ENCODE peak calls at places on chromosomes 12 and 14, in five cellular contexts. L, U, G, B and I are unnamed samples.

GRCh38 chr12:62802981-62803380 is 132.0 kb downstream of the PPM1H start:
- DNase-seq in B (peak), L (no peak), U (no peak), G (no peak), I (no peak)

GRCh38 chr12:15274561-15274967 is 47.7 kb upstream of the PTPRO start:
- DNase-seq in L (no peak), G (no peak), U (no peak), B (no peak), I (no peak)

GRCh38 chr12:108578813-108579212 is 16.4 kb downstream of the ISCU start:
- DNase-seq in B (no peak), U (no peak), L (no peak), G (no peak), I (no peak)

GRCh38 chr14:105974902-105975301 is 448.5 kb downstream of the TMEM121 start:
- DNase-seq in U (peak), L (no peak), G (no peak), B (no peak), I (no peak)

GRCh38 chr12:84756961-84757360 is 155.6 kb downstream of the SLC6A15 start:
- DNase-seq in G (no peak), U (no peak), B (peak), L (no peak), I (no peak)

GRCh38 chr14:61662437-61663311 is 32.6 kb upstream of the HIF1A start:
- DNase-seq in L (no peak), B (peak), U (peak), G (no peak), I (no peak)

GRCh38 chr12:109566424-109566823 is 6.9 kb downstream of the MMAB start:
- DNase-seq in L (no peak), B (no peak), U (no peak), G (no peak), I (no peak)

GRCh38 chr14:24690492-24690891 is 56.5 kb upstream of the GZMB start:
- DNase-seq in L (no peak), B (no peak), U (no peak), G (no peak), I (no peak)

GRCh38 chr12:109868182-109869051 is 11.9 kb downstream of the GLTP start:
- DNase-seq in G (no peak), U (no peak), B (no peak), L (no peak), I (no peak)

GRCh38 chr14:37172936-37173613 is 669 bp upstream of the SLC25A21 start:
- DNase-seq in G (no peak), L (no peak), U (no peak), B (no peak), I (no peak)

GRCh38 chr12:25796523-25797000 is 161.9 kb upstream of the RASSF8 start:
- DNase-seq in L (no peak), B (peak), U (no peak), G (no peak), I (no peak)

GRCh38 chr12:123598522-123598921 is 3.4 kb upstream of the DDX55 start:
- DNase-seq in U (no peak), L (no peak), G (no peak), B (no peak), I (no peak)

GRCh38 chr14:63394856-63395255 is 76.1 kb upstream of the GPHB5 start:
- DNase-seq in B (peak), L (no peak), U (no peak), G (no peak), I (no peak)

GRCh38 chr12:32568241-32568640 is 110.9 kb upstream of the DNM1L start:
- DNase-seq in U (peak), B (peak), G (no peak), L (no peak), I (no peak)

GRCh38 chr12:57429473-57430116 is 1.2 kb downstream of the R3HDM2 start:
- DNase-seq in L (no peak), B (peak), G (no peak), U (no peak), I (no peak)

GRCh38 chr14:49786315-49786714 is 18.4 kb downstream of the KLHDC2 start:
- DNase-seq in U (no peak), B (no peak), L (no peak), G (no peak), I (no peak)

GRCh38 chr12:92096346-92097136 is 49.1 kb downstream of the BTG1 start:
- DNase-seq in G (no peak), L (no peak), B (peak), U (no peak), I (no peak)

GRCh38 chr14:101020971-101021370 is 117.4 kb upstream of the RTL1 start:
- DNase-seq in L (no peak), U (no peak), G (peak), B (no peak), I (peak)

GRCh38 chr14:74262076-74262475 is 22.8 kb downstream of the VSX2 start:
- DNase-seq in B (no peak), U (no peak), L (no peak), G (no peak), I (no peak)

GRCh38 chr12:118271770-118272417 is 100.8 kb downstream of the TAOK3 start:
- DNase-seq in U (no peak), B (no peak), L (no peak), G (no peak), I (no peak)

GRCh38 chr14:99287269-99287942 is 15.4 kb upstream of the BCL11B start:
- DNase-seq in B (no peak), U (no peak), G (no peak), L (no peak), I (no peak)

GRCh38 chr12:71727958-71728357 is 26.7 kb upstream of the RAB21 start:
- DNase-seq in L (no peak), U (no peak), G (no peak), B (no peak), I (no peak)

GRCh38 chr14:68655021-68655811 is 137.7 kb downstream of the ZFP36L1 start:
- DNase-seq in G (peak), L (no peak), U (no peak), B (peak), I (peak)

GRCh38 chr14:87160964-87161363 is 832.0 kb downstream of the GALC start:
- DNase-seq in B (no peak), U (no peak), G (no peak), L (no peak), I (no peak)

GRCh38 chr12:82862069-82862841 is 175.5 kb downstream of the TMTC2 start:
- DNase-seq in L (no peak), U (peak), G (no peak), B (peak), I (no peak)

GRCh38 chr14:72796935-72797334 is 97.0 kb downstream of the DPF3 start:
- DNase-seq in U (no peak), G (no peak), L (no peak), B (no peak), I (no peak)

DNA sequence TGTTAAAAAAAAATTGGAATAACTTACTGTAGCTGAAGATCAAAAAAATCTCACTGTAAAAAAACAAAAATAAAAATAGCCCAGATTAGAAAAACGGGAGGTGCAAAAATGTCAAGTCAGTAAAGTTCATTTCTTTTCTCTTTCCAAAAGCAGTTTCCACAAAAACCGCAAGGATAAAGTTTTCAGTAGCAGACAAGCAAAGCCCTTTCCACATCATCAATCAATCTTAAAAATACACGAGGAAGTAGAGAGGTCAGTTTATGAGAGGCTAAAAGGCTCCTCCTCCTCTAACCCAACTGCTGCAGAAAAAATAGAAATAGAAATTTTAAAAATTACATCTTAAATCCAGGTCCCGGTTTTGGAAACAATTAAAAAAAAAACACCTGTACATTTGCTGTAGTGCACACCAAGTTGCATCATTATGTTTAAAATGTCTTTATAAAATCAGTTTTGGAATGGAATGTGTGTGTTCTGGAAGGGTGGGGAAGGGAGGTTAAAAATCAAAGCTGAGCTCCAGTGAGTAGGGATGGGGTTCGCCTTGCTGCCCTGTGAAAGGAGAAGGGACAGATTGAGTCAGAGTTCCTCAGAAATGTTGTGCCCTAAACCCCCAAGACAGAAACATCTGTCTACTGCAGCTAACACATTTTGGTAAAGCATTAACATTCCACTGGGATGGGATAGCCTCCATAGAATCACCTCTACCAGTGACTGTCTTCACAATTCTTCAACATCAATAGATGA is 5.8 kb downstream of the HNRNPC start:
- DNase-seq in U (no peak), G (no peak), B (peak), L (no peak), I (no peak)
- H3K4me3 ChIP-seq in U (peak), G (peak), B (no peak), L (no peak), I (peak)

GRCh38 chr12:102542816-102543448 is 62.6 kb upstream of the IGF1 start:
- DNase-seq in B (peak), U (peak), L (no peak), G (no peak), I (no peak)

GRCh38 chr12:102540856-102541385 is 60.6 kb upstream of the IGF1 start:
- DNase-seq in G (no peak), L (no peak), B (no peak), U (no peak), I (no peak)

GRCh38 chr12:102539651-102540553 is 59.5 kb upstream of the IGF1 start:
- DNase-seq in B (peak), L (no peak), G (no peak), U (no peak), I (no peak)

GRCh38 chr12:102543931-102544485 is 63.6 kb upstream of the IGF1 start:
- DNase-seq in B (no peak), L (no peak), U (no peak), G (no peak), I (no peak)

GRCh38 chr12:102543494-102543893 is 63.1 kb upstream of the IGF1 start:
- DNase-seq in B (peak), U (no peak), G (no peak), L (no peak), I (no peak)
- TF ChIP-seq CTCF in B (no peak), U (peak), G (peak), L (no peak), I (no peak)

GRCh38 chr12:51589060-51589459 is 2.0 kb upstream of the SCN8A start:
- DNase-seq in L (no peak), U (no peak), B (no peak), G (no peak), I (no peak)

GRCh38 chr12:51591020-51591901 is at the start of gene SCN8A:
- DNase-seq in G (peak), B (peak), U (peak), L (no peak), I (no peak)

GRCh38 chr12:51592034-51592705 is 1.1 kb downstream of the SCN8A start:
- DNase-seq in G (no peak), L (no peak), U (peak), B (peak), I (no peak)

GRCh38 chr12:51590347-51591019 is 550 bp upstream of the SCN8A start:
- DNase-seq in L (no peak), B (peak), G (peak), U (peak), I (no peak)

DNA sequence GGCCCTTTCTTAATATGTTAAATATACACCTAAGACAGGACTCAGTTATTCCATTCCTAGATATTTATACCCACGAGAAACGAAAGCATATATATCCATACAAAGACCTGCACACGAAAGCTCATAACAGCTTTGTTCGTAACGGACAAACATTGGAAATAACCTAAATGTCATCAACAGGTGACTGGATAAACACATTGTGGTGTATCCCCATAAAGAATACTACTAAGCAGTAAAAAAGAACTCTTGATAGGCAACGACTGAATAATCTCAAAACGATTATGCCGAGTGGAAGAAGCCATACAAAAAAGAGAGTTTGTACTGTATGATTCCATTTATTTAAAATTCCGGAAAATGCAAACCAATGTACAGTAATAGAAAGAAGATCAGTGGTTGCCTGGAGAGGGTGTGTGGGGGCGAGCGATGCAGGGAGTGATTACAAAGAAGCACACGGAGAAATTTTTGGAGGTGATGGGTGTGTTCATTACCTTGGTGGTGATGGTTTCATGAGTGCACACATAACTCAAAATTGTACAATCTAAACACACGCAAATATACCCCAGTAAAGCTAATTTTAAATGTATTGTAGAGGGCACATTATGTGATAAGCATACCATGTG is 1.4 kb upstream of the SCN8A start:
- DNase-seq in G (no peak), L (no peak), U (no peak), B (no peak), I (no peak)
- H3K4me3 ChIP-seq in G (peak), L (no peak), U (peak), B (no peak), I (no peak)

DNA sequence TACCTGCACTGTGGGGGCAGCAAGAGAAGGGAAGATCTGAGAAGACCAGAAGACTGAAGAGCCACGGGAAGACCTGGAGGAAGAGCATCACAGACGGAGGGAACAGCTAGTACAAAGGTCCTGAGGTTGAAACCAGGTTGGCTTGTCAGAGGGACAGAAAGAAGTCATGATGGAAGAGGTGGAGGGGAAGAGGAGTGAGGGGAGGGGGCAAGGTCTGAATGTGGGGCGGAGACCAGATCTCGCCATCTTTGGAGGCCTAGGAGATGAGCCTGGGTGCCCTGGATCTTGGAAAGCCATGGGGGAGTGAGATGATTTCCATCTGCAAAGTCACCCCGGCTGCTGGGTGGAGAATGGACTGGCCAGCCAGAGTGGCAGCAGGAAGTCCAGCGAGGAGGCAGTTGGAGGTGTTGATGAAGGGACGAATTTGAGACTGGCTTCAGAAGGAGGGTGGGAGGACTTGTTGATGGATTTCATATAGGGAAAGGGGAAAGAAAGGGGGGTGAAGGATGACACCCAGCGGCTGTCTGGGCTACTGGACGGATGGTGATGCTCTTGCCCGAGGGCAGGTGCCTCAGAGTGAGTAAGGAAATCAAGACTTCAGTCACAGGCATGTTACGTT is 14.6 kb upstream of the UBC start:
- DNase-seq in L (peak), G (peak), U (no peak), B (no peak), I (no peak)
- TF ChIP-seq CTCF in L (no peak), G (no peak), U (no peak), B (no peak), I (no peak)

DNA sequence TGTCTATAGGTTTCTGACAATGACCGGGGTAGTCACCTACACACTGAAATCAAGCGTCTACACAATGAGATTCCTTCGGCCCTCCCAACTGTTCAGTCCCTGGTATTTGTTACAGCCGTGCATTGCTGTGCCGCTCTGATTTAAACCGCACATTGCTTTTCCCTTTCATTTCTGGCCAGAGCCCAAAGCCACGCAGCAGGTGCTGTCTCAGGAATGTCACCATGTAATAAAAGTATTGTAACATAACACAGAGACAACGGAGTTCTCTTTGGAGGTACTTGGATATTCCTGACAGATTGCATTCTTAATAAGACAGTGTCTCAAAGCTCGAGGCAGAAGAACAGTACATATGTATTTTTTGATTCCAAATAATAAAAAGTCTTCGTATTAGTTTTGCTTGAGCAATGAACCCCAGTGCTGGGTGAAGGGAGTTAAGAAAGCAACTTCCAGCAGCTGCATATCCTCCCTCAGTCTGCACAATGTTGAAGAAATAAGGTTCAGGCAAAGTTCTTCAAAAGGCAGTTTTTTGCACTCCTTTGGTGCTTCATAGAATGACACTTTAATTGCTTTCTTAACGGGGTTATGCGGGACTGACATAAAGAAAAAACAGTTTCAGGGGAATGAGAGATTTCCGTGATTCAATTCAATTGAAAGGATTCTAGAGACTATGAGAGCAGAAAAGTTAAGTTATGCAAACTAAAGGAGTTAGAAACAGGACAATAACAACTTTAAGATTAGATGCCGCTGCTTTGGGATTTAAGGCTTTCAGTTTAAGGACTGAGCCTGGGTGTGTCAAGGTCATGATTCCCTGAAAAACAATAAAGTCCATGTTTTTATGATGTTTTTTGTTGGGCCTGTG is 288.7 kb upstream of the FLRT2 start:
- DNase-seq in B (no peak), G (no peak), U (peak), L (no peak), I (no peak)
- H3K4me3 ChIP-seq in B (no peak), G (no peak), U (no peak), L (peak), I (no peak)

GRCh38 chr12:38386238-38386985 is 69.8 kb downstream of the ALG10B start:
- DNase-seq in B (no peak), U (no peak), G (no peak), L (no peak), I (no peak)

GRCh38 chr12:38389581-38389980 is 73.0 kb downstream of the ALG10B start:
- DNase-seq in G (no peak), U (no peak), L (no peak), B (no peak), I (no peak)

GRCh38 chr12:38385492-38385864 is 68.9 kb downstream of the ALG10B start:
- DNase-seq in U (no peak), L (no peak), B (no peak), G (no peak), I (no peak)

DNA sequence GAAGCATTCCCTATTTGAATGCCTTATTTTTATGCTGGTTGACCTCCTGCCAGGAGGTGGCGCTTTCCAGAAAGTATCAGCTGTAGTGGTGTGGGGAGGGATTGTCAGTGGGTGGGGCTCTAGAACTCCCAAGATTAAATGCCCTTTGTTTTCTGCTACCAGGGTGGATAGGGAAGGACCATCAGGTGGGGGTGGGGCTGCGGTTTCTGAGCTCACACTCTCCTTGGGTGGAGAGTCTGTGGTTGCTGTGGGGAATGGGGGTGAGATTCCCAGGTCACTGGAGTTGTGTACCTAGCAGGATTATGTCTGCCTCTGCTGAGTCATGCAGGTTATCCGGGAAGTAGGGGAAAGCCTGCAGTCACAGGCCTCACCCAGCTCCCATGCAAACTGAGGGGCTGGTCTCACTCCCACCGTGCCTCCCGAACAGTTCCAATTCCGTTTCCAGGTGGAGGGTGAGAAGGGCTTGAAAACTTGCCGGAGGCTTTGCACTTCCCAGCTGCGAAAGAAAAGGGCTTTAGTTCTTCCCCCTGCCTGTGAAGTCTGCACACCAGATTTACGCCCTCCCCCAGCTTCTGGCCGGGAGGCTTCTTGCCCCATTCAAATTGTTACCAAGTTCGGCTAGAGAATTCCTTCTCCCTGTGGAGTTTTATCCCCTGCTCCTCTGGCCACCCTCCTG is 68.4 kb downstream of the ALG10B start:
- DNase-seq in B (no peak), U (peak), G (no peak), L (no peak), I (no peak)
- TF ChIP-seq CTCF in B (no peak), U (no peak), G (no peak), L (no peak), I (no peak)